ENCODE peak calls at places on chromosomes 5 and 9, in six cellular contexts. Y is testis, L is gastrocnemius medialis, Z is mammary epithelial cell, J is OCI-LY7, W is SJSA1. I is an unnamed sample.

GRCh38 chr5:36452394-36453100 is 150.8 kb upstream of the RANBP3L start:
- DNase-seq in J (no peak), Z (peak; percentile 89), Y (no peak), W (no peak), L (no peak), I (no peak)

GRCh38 chr9:136339173-136339957 is 12.0 kb downstream of the GPSM1 start:
- DNase-seq in Z (peak; percentile 38), J (peak; percentile 73), W (no peak), L (peak; percentile 37), Y (peak; percentile 73), I (peak; percentile 16)

GRCh38 chr5:97752871-97753270 is 569.8 kb upstream of the RIOK2 start:
- DNase-seq in W (no peak), L (no peak), Y (no peak), Z (no peak), J (no peak), I (no peak)

GRCh38 chr5:125478599-125478998 is 732.2 kb upstream of the ZNF608 start:
- DNase-seq in J (no peak), Z (no peak), L (no peak), W (no peak), Y (no peak), I (no peak)

GRCh38 chr9:96129698-96130097 is 172.3 kb downstream of the HSD17B3 start:
- DNase-seq in Z (no peak), L (no peak), Y (peak; percentile 12), W (no peak), J (no peak), I (no peak)

GRCh38 chr5:93100976-93101375 is 480.0 kb downstream of the NR2F1-AS1 start:
- DNase-seq in Y (no peak), Z (no peak), W (no peak), L (no peak), J (no peak), I (no peak)

GRCh38 chr5:141951341-141951781 is 6.6 kb downstream of the PCDH12 start:
- DNase-seq in Y (no peak), L (no peak), J (peak; percentile 66), W (peak; percentile 49), Z (no peak), I (no peak)

GRCh38 chr9:86041331-86041741 is 58.0 kb downstream of the GOLM1 start:
- DNase-seq in Y (no peak), J (no peak), W (no peak), Z (no peak), L (no peak), I (no peak)

GRCh38 chr9:5909999-5910398 is 19.3 kb downstream of the MLANA start:
- DNase-seq in W (no peak), Z (peak; percentile 58), L (no peak), Y (no peak), J (no peak), I (no peak)

GRCh38 chr5:128092144-128092543 is 8.6 kb downstream of the SLC12A2 start:
- DNase-seq in Y (no peak), W (no peak), L (no peak), J (no peak), Z (no peak), I (no peak)

GRCh38 chr5:66582499-66582898 is 13.7 kb upstream of the MAST4 start:
- DNase-seq in L (no peak), Y (no peak), W (no peak), Z (peak; percentile 68), J (no peak), I (no peak)

GRCh38 chr5:91311697-91312501 is 71.2 kb downstream of the ARRDC3 start:
- DNase-seq in L (peak; percentile 96), Z (peak; percentile 97), J (peak; percentile 82), W (peak; percentile 88), Y (peak; percentile 61), I (peak; percentile 81)

GRCh38 chr5:61599370-61600140 is 267.5 kb downstream of the ZSWIM6 start:
- DNase-seq in J (no peak), L (no peak), Z (no peak), Y (peak; percentile 41), W (peak; percentile 91), I (no peak)

GRCh38 chr9:123883634-123884033 is 46.3 kb downstream of the DENND1A start:
- DNase-seq in W (no peak), Y (no peak), Z (no peak), L (no peak), J (no peak), I (no peak)

GRCh38 chr9:134173127-134174072 is 9.0 kb upstream of the RNU6ATAC start:
- DNase-seq in W (no peak), Y (no peak), Z (no peak), J (no peak), L (no peak), I (no peak)

GRCh38 chr5:162230348-162230747 is 162.8 kb downstream of the GABRG2 start:
- DNase-seq in Z (no peak), J (no peak), L (no peak), Y (no peak), W (no peak), I (no peak)

GRCh38 chr9:113558632-113559502 is 95.3 kb downstream of the RGS3 start:
- DNase-seq in Y (peak; percentile 94), L (peak; percentile 82), W (no peak), Z (no peak), J (no peak), I (no peak)

GRCh38 chr9:31637861-31638260 is 746.6 kb upstream of the ACO1 start:
- DNase-seq in Y (no peak), J (no peak), W (no peak), Z (no peak), L (no peak), I (no peak)

GRCh38 chr9:7656648-7657047 is 142.9 kb downstream of the DMAC1 start:
- DNase-seq in W (no peak), Y (peak; percentile 66), L (no peak), Z (peak; percentile 12), J (no peak), I (no peak)

GRCh38 chr5:98564836-98565235 is 208.6 kb upstream of the RGMB start:
- DNase-seq in W (no peak), L (no peak), Z (no peak), J (no peak), Y (no peak), I (no peak)

GRCh38 chr5:59618644-59619043 is 274.9 kb downstream of the PDE4D start:
- DNase-seq in Z (no peak), L (no peak), Y (no peak), J (no peak), W (no peak), I (no peak)

GRCh38 chr9:83234541-83234940 is 171.6 kb upstream of the RASEF start:
- DNase-seq in Y (no peak), W (no peak), Z (no peak), L (no peak), J (no peak), I (no peak)
- H3K27ac ChIP-seq in Y (no peak overlapping the region), W (no peak overlapping the region), Z (no peak overlapping the region), L (peak overlapping the region; percentile 57), J (no peak overlapping the region), I (no peak overlapping the region)

GRCh38 chr5:14231888-14232287 is 88.7 kb downstream of the TRIO start:
- DNase-seq in J (no peak), W (no peak), Z (no peak), L (no peak), Y (no peak), I (no peak)
- H3K4me1 ChIP-seq in J (no peaks in the 10 kb centered on the region), W (peaks cover 9% of the 10 kb centered on the region), Z (peaks cover 17% of the 10 kb centered on the region), L (peaks cover 28% of the 10 kb centered on the region), Y (peaks cover 5% of the 10 kb centered on the region), I (no peaks in the 10 kb centered on the region)

GRCh38 chr9:3528466-3528865 is 2.7 kb upstream of the RFX3 start:
- DNase-seq in J (peak; percentile 30), Y (no peak), W (no peak), L (no peak), Z (no peak), I (peak; percentile 57)
- H3K27ac ChIP-seq in J (peak overlapping the region; percentile 96), Y (no peak overlapping the region), W (no peak overlapping the region), L (peak overlapping the region; percentile 100), Z (no peak overlapping the region), I (peak overlapping the region; percentile 100)

GRCh38 chr9:110072597-110073355 is 135.2 kb downstream of the C9orf152 start:
- DNase-seq in Y (no peak), J (no peak), W (no peak), Z (peak; percentile 35), L (no peak), I (no peak)
- H3K4me1 ChIP-seq in Y (no peaks in the 10 kb centered on the region), J (peaks cover 11% of the 10 kb centered on the region), W (peaks cover 43% of the 10 kb centered on the region), Z (peaks cover 10% of the 10 kb centered on the region), L (peaks cover 24% of the 10 kb centered on the region), I (no peaks in the 10 kb centered on the region)

DNA sequence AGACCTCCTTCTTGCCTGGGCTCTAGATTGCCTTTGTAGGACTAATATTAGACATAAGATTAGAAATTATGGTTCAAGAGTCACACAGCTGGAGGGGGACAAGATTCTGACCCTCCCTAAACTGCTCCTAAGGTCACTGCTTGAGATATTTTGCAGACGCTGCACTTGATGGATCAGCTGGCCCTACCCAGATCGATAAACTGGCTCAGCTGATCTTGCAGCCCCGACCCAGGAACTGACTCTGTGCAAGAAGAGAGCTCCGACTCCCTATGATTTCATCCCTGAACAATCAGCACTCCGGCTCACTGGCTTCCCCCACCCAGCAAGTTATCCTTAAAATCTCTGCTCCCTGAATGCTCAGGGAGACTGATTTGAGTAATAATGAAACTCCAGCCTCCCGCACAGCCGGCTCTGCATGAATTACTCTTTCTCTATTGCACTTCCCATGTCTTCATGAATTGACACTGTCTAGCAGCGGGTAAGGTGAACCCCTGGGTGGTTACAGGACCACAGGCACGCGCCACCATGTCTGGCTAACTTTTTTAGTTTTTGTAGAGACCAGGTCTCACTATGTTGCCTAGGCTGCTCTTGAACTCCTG is 17.0 kb upstream of the NANS start:
- DNase-seq in Y (no peak), W (no peak), Z (no peak), J (peak; percentile 24), L (no peak), I (no peak)
- H3K27ac ChIP-seq in Y (no peak overlapping the region), W (no peak overlapping the region), Z (no peak overlapping the region), J (peak overlapping the region; percentile 34), L (no peak overlapping the region), I (no peak overlapping the region)